ENCODE peak calls at places on chromosome 5, in eight cellular contexts. T is heart right ventricle, U is uterus, Y is astrocyte, B is sigmoid colon, V is esophagus squamous epithelium, M is colonic mucosa, A is right atrium auricular region. Z is an unnamed sample.
A peak's percentile ranks its signal among the peaks of the same experiment; 100 is the strongest.

GRCh38 chr5:96584712-96585111 is 77.5 kb upstream of the CAST start:
- DNase-seq in T (no peak), U (no peak), Y (no peak), B (no peak), V (no peak), M (no peak), A (no peak), Z (no peak)

GRCh38 chr5:141934099-141934844 is 10.6 kb downstream of the DELE1 start:
- DNase-seq in T (peak; percentile 53), U (peak; percentile 35), Y (peak; percentile 56), B (no peak), V (no peak), M (peak; percentile 53), A (peak; percentile 82), Z (no peak)

GRCh38 chr5:143401846-143402463 is 1.5 kb downstream of the NR3C1 start:
- DNase-seq in T (no peak), U (no peak), Y (no peak), B (no peak), V (no peak), M (no peak), A (no peak), Z (no peak)

GRCh38 chr5:1515921-1516571 is 7.7 kb downstream of the LPCAT1 start:
- DNase-seq in T (peak; percentile 4), U (peak; percentile 4), Y (peak; percentile 19), B (peak; percentile 61), V (no peak), M (no peak), A (peak; percentile 53), Z (no peak)

GRCh38 chr5:66958126-66958983 is 238.2 kb downstream of the CD180 start:
- DNase-seq in T (no peak), U (no peak), Y (peak; percentile 83), B (no peak), V (no peak), M (no peak), A (no peak), Z (peak; percentile 49)

GRCh38 chr5:1507457-1507856 is 16.3 kb downstream of the LPCAT1 start:
- DNase-seq in T (peak; percentile 5), U (no peak), Y (no peak), B (peak; percentile 54), V (no peak), M (no peak), A (no peak), Z (no peak)

GRCh38 chr5:11650936-11651335 is 253.3 kb downstream of the CTNND2 start:
- DNase-seq in T (no peak), U (no peak), Y (no peak), B (no peak), V (no peak), M (no peak), A (no peak), Z (no peak)

GRCh38 chr5:42813533-42813932 is 1.8 kb upstream of the SELENOP start:
- DNase-seq in T (no peak), U (peak; percentile 16), Y (no peak), B (no peak), V (no peak), M (no peak), A (no peak), Z (peak; percentile 31)

GRCh38 chr5:88190106-88190834 is 78.4 kb downstream of the TMEM161B start:
- DNase-seq in T (no peak), U (no peak), Y (no peak), B (no peak), V (no peak), M (no peak), A (no peak), Z (no peak)

GRCh38 chr5:178460598-178461425 is 129.4 kb downstream of the COL23A1 start:
- DNase-seq in T (peak; percentile 80), U (peak; percentile 49), Y (no peak), B (no peak), V (no peak), M (peak; percentile 77), A (peak; percentile 87), Z (peak; percentile 33)

GRCh38 chr5:177403194-177403825 is 2.8 kb upstream of the PFN3 start:
- DNase-seq in T (no peak), U (no peak), Y (no peak), B (no peak), V (no peak), M (no peak), A (no peak), Z (peak; percentile 21)

GRCh38 chr5:84249918-84250635 is 134.6 kb downstream of the EDIL3 start:
- DNase-seq in T (no peak), U (no peak), Y (peak; percentile 94), B (no peak), V (no peak), M (no peak), A (no peak), Z (peak; percentile 39)

GRCh38 chr5:156934450-156935211 is 28.4 kb downstream of the TIMD4 start:
- DNase-seq in T (no peak), U (no peak), Y (no peak), B (no peak), V (no peak), M (no peak), A (no peak), Z (peak; percentile 15)
- TF ChIP-seq CTCF in T (peak; percentile 51), U (no peak), Y (peak; percentile 12), B (no peak), V (peak; percentile 28), M (peak; percentile 40), A (peak; percentile 43), Z (peak; percentile 54)

GRCh38 chr5:134086215-134086942 is 28.1 kb upstream of the TCF7 start:
- DNase-seq in T (no peak), U (no peak), Y (no peak), B (peak; percentile 15), V (no peak), M (no peak), A (no peak), Z (no peak)

GRCh38 chr5:134088994-134089560 is 25.4 kb upstream of the TCF7 start:
- DNase-seq in T (no peak), U (no peak), Y (no peak), B (no peak), V (no peak), M (no peak), A (no peak), Z (no peak)

GRCh38 chr5:134085411-134085810 is 29.1 kb upstream of the TCF7 start:
- DNase-seq in T (no peak), U (no peak), Y (no peak), B (peak; percentile 8), V (no peak), M (no peak), A (no peak), Z (no peak)

GRCh38 chr5:134088291-134088690 is 26.2 kb upstream of the TCF7 start:
- DNase-seq in T (no peak), U (no peak), Y (peak; percentile 70), B (no peak), V (no peak), M (no peak), A (no peak), Z (no peak)

DNA sequence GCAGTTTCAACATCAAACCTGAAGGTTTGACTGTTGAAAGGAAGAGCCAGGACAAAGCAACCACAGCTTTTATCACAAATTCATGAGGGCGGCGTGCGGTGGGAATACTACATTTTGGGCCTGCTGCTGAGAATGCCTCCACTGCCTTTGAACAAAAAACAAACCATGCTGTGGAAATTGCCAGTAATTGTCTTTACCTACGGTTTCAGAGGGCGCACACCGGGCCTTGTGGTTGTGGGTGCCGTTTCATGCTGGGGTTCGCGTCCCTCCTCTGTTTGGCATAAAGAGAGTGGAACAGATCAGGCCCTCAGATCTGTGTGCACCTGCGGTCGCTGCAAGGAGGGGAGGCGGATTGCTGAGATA is 27.6 kb upstream of the TCF7 start:
- DNase-seq in T (no peak), U (no peak), Y (no peak), B (peak; percentile 13), V (no peak), M (no peak), A (no peak), Z (no peak)
- H3K4me1 ChIP-seq in T (no peaks in the 10 kb centered on the region), U (no peaks in the 10 kb centered on the region), Y (peaks cover 11% of the 10 kb centered on the region), B (no peaks in the 10 kb centered on the region), V (no peaks in the 10 kb centered on the region), M (peaks cover 5% of the 10 kb centered on the region), A (no peaks in the 10 kb centered on the region), Z (no peaks in the 10 kb centered on the region)

GRCh38 chr5:62197697-62198096 is 108.3 kb upstream of the KIF2A start:
- DNase-seq in T (no peak), U (no peak), Y (no peak), B (no peak), V (no peak), M (no peak), A (no peak), Z (no peak)

GRCh38 chr5:62190931-62191330 is 115.1 kb upstream of the KIF2A start:
- DNase-seq in T (no peak), U (no peak), Y (no peak), B (no peak), V (no peak), M (no peak), A (no peak), Z (no peak)

GRCh38 chr5:62190173-62190572 is 115.8 kb upstream of the KIF2A start:
- DNase-seq in T (no peak), U (no peak), Y (no peak), B (no peak), V (no peak), M (no peak), A (no peak), Z (no peak)

DNA sequence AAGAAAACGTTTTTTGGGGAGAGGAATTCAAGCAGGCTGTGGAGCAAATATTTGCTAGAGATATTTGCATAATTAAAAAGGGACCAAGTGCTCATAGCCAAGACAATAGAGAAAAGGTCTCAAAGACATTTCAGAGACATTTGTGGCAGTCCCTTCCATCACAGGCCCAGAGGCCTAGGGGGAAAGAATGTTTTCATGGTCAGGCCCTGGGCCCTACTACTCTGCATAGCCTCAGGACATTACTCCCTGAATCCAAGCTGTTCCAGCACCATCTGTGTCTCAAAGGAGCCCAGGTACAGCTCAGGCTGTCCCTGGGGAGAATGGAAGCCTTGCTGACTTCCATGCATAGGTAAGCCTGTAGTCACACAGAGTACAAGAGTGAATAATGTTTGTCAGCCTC is 113.0 kb upstream of the KIF2A start:
- DNase-seq in T (no peak), U (no peak), Y (no peak), B (no peak), V (no peak), M (no peak), A (no peak), Z (no peak)
- H3K9me3 ChIP-seq in T (no peaks in the 10 kb centered on the region), U (no peaks in the 10 kb centered on the region), Y (peaks cover 2% of the 10 kb centered on the region), B (peaks cover 3% of the 10 kb centered on the region), V (no peaks in the 10 kb centered on the region), M (no peaks in the 10 kb centered on the region), A (peaks cover 7% of the 10 kb centered on the region), Z (no peaks in the 10 kb centered on the region)

GRCh38 chr5:25858019-25858418 is 1180.4 kb downstream of the CDH9 start:
- DNase-seq in T (no peak), U (no peak), Y (no peak), B (no peak), V (no peak), M (no peak), A (no peak), Z (peak; percentile 1)

GRCh38 chr5:25863811-25864210 is 1174.6 kb downstream of the CDH9 start:
- DNase-seq in T (no peak), U (no peak), Y (no peak), B (no peak), V (no peak), M (no peak), A (no peak), Z (no peak)

DNA sequence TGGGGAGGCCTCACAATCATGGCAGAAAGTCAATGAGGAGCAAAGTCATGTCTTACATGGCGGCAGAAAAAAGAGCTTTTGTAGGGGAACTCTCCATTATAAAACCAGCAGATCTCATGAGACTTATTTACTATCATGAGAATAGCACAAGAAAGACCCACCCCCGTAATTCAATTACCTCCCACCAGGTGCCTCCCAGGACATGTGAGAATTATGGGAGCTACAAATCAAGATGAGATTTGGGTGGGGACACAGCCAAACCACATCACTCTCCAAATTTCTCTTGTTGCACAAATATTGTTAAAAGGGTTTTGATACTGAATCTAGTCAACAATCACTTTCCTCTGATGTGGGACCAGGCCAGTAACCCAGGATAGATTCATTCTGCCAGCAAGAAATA is 1176.1 kb downstream of the CDH9 start:
- DNase-seq in T (no peak), U (no peak), Y (no peak), B (no peak), V (no peak), M (no peak), A (no peak), Z (peak; percentile 1)
- TF ChIP-seq CTCF in T (no peak), U (no peak), Y (no peak), B (no peak), V (no peak), M (no peak), A (no peak), Z (no peak)

Z was measured in A673.